ENCODE peak calls at places on chromosome 15, in five cellular contexts. O is Peyer's patch, W is stomach, L is suprapubic skin, Z is sigmoid colon. F is an unnamed sample.

GRCh38 chr15:42507514-42507913 is 12.1 kb downstream of the SNAP23 start:
- DNase-seq in O (no peak), W (no peak), L (no peak), Z (no peak), F (no peak)

GRCh38 chr15:96334705-96335428 is 4.4 kb downstream of the NR2F2 start:
- DNase-seq in O (no peak), W (no peak), L (no peak), Z (no peak), F (peak; percentile 5)

GRCh38 chr15:71199384-71200351 is 84.4 kb downstream of the THSD4 start:
- DNase-seq in O (no peak), W (no peak), L (no peak), Z (no peak), F (no peak)

GRCh38 chr15:79863886-79864285 is 32.9 kb downstream of the MTHFS start:
- DNase-seq in O (no peak), W (no peak), L (no peak), Z (no peak), F (no peak)

GRCh38 chr15:58980351-58980939 is 7.0 kb upstream of the RNF111 start:
- DNase-seq in O (no peak), W (no peak), L (no peak), Z (no peak), F (no peak)

GRCh38 chr15:67176195-67176971 is 78.1 kb downstream of the AAGAB start:
- DNase-seq in O (peak; percentile 81), W (peak; percentile 88), L (no peak), Z (no peak), F (no peak)

GRCh38 chr15:60421544-60421943 is 23.8 kb upstream of the ANXA2 start:
- DNase-seq in O (no peak), W (no peak), L (no peak), Z (no peak), F (no peak)

GRCh38 chr15:95319242-95319641 is 1011.3 kb upstream of the NR2F2 start:
- DNase-seq in O (no peak), W (no peak), L (no peak), Z (no peak), F (no peak)

GRCh38 chr15:80500021-80500420 is 95.8 kb downstream of the ARNT2 start:
- DNase-seq in O (no peak), W (no peak), L (no peak), Z (no peak), F (no peak)

GRCh38 chr15:98873441-98874218 is 134.0 kb downstream of the PGPEP1L start:
- DNase-seq in O (no peak), W (no peak), L (no peak), Z (no peak), F (no peak)

GRCh38 chr15:48609486-48609885 is 36.0 kb downstream of the FBN1 start:
- DNase-seq in O (no peak), W (no peak), L (no peak), Z (no peak), F (no peak)

GRCh38 chr15:31360158-31360561 is 33.5 kb downstream of the KLF13 start:
- DNase-seq in O (no peak), W (no peak), L (no peak), Z (no peak), F (no peak)

GRCh38 chr15:70510433-70510832 is 252.9 kb downstream of the UACA start:
- DNase-seq in O (no peak), W (no peak), L (no peak), Z (no peak), F (no peak)

GRCh38 chr15:76177491-76178040 is 117.8 kb downstream of the TMEM266 start:
- DNase-seq in O (no peak), W (no peak), L (peak; percentile 87), Z (peak; percentile 73), F (no peak)

GRCh38 chr15:72229076-72229946 is 1.7 kb downstream of the PKM start:
- DNase-seq in O (no peak), W (no peak), L (no peak), Z (peak; percentile 65), F (no peak)

GRCh38 chr15:89383635-89384604 is 49.3 kb upstream of the POLG start:
- DNase-seq in O (no peak), W (no peak), L (no peak), Z (peak; percentile 93), F (peak; percentile 25)

GRCh38 chr15:69129026-69129385 is 31.4 kb upstream of the GLCE start:
- DNase-seq in O (no peak), W (no peak), L (no peak), Z (no peak), F (no peak)

GRCh38 chr15:57610130-57610529 is 18.4 kb downstream of the MYZAP start:
- DNase-seq in O (peak; percentile 89), W (peak; percentile 81), L (no peak), Z (peak; percentile 94), F (no peak)

GRCh38 chr15:89514186-89514585 is 17.8 kb upstream of the RHCG start:
- DNase-seq in O (no peak), W (no peak), L (no peak), Z (no peak), F (no peak)

GRCh38 chr15:25242166-25242879 is 196.5 kb downstream of the UBE3A start:
- DNase-seq in O (peak; percentile 23), W (no peak), L (peak; percentile 32), Z (peak; percentile 55), F (no peak)
- H3K9me3 ChIP-seq in O (no peaks in the 10 kb centered on the region), W (peaks cover 97% of the 10 kb centered on the region), L (peaks cover 33% of the 10 kb centered on the region), Z (peaks cover 6% of the 10 kb centered on the region), F (no peaks in the 10 kb centered on the region)

DNA sequence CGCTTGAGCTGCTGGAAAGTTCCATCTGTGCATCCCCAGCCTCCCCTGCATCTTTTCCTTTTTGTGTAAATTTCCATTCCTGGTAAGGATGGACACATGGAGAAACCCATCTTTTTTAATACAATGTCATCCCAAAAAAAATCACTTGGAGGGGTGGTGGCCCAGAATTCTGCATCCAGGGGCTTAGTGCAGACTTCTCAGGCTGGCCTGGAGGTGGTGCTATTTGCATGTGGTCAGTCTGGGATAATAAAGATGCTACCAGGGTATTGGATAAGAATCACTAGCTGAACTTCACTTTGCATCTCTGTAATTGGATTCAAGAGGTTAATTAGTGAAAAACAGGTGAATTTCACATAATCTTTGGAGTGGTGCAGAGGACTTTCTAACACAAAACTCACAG is 1.8 kb upstream of the ZSCAN2 start:
- DNase-seq in O (no peak), W (peak; percentile 37), L (no peak), Z (no peak), F (peak; percentile 17)
- H3K4me1 ChIP-seq in O (peaks cover 20% of the 10 kb centered on the region), W (peaks cover 29% of the 10 kb centered on the region), L (peaks cover 19% of the 10 kb centered on the region), Z (peaks cover 10% of the 10 kb centered on the region), F (peaks cover 23% of the 10 kb centered on the region)

DNA sequence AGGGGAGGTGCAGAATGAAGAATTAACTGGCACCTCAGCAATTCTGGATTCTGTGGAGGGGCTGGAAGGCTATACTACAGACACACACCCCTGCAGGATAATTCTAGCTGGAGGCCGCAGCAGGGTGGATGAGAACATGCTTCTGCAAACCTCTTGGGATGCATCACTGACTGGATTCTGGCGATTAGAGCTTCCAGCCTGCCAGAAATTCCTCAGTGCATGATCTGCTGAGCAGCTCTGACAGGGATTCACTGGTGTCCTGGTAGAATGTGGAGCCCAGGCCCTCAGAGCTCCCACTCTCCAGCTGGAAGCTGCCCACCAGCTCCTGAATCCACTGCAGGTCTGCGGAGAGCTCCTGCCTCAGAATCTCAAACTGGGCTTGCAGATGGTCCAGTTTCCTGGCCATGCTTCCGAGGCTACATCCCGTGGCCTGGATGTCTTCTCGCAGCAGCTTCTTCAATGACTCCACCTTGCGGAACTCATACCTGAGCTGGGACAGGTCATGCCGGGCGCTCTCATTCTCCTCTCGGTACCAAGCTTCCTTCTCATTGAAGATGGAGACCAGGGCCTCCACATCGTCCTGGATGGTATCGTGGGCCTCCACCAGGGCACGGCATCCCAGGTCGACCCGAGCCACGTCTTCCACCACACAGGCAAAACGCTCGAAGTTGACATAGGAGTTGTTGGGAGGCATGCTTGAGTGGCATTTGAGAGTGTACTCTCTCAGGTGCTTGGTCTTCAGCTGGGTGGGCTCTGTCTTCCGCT is 89.0 kb upstream of the HERC1 start:
- DNase-seq in O (no peak), W (no peak), L (no peak), Z (no peak), F (no peak)
- TF ChIP-seq POLR2A in O (no peak), W (no peak), L (no peak), Z (no peak), F (no peak)

GRCh38 chr15:93312891-93313486 is 224.0 kb upstream of the RGMA start:
- DNase-seq in O (no peak), W (no peak), L (no peak), Z (no peak), F (no peak)

GRCh38 chr15:93314245-93314644 is 225.2 kb upstream of the RGMA start:
- DNase-seq in O (no peak), W (no peak), L (no peak), Z (no peak), F (no peak)

GRCh38 chr15:93319121-93319814 is 230.3 kb upstream of the RGMA start:
- DNase-seq in O (no peak), W (no peak), L (no peak), Z (no peak), F (no peak)

GRCh38 chr15:93321881-93322282 is 232.9 kb upstream of the RGMA start:
- DNase-seq in O (no peak), W (peak; percentile 59), L (no peak), Z (no peak), F (no peak)

GRCh38 chr15:93317772-93318171 is 228.8 kb upstream of the RGMA start:
- DNase-seq in O (no peak), W (no peak), L (no peak), Z (no peak), F (no peak)
- H3K9me3 ChIP-seq in O (no peaks in the 10 kb centered on the region), W (no peaks in the 10 kb centered on the region), L (no peaks in the 10 kb centered on the region), Z (no peaks in the 10 kb centered on the region), F (no peaks in the 10 kb centered on the region)

GRCh38 chr15:78047631-78048409 is 29.7 kb downstream of the TBC1D2B start:
- DNase-seq in O (no peak), W (no peak), L (no peak), Z (peak; percentile 80), F (peak; percentile 71)

GRCh38 chr15:78045189-78045588 is 32.3 kb downstream of the TBC1D2B start:
- DNase-seq in O (no peak), W (no peak), L (no peak), Z (no peak), F (no peak)

GRCh38 chr15:78041946-78042345 is 35.6 kb downstream of the TBC1D2B start:
- DNase-seq in O (no peak), W (no peak), L (no peak), Z (no peak), F (no peak)

GRCh38 chr15:78046796-78047341 is 30.6 kb downstream of the TBC1D2B start:
- DNase-seq in O (no peak), W (peak; percentile 36), L (no peak), Z (no peak), F (no peak)

DNA sequence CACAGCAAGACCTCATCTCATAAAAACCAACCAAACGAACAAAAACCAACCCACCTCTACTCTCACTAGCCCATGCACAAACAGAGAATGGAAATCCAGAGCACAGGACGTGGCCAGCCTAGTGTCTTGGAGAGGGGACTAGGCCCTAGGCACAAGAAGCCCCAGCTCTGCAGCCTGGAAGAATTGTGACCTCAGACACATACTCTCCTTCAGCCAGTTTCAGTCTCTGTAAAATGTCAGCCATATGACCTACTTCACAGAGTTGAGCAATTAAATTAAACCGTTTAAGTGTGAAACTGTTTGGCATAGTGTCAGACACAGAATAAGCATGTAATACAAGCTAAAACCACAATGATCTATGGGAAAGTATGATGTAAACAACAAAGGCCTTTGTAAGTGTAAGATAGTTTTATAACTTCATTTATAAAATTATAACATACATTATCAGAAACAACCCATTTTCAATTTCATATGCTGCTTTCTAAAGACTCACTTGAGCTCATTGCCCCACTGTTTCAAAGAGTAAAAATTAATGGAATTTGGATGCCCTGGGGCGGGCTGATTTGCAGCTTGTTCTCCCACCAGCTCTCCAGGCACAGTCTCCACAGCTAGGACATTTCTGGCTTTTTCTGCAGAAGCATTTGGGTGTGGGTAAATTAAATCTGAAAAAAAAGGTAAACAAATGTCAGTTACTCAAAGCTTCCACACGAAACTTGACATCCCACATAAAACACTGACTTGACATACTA is 32.9 kb downstream of the TBC1D2B start:
- DNase-seq in O (no peak), W (no peak), L (no peak), Z (no peak), F (no peak)
- H3K4me1 ChIP-seq in O (peaks cover 29% of the 10 kb centered on the region), W (peaks cover 48% of the 10 kb centered on the region), L (peaks cover 59% of the 10 kb centered on the region), Z (peaks cover 47% of the 10 kb centered on the region), F (peaks cover 73% of the 10 kb centered on the region)

GRCh38 chr15:39511000-39511914 is 69.6 kb upstream of the THBS1 start:
- DNase-seq in O (no peak), W (no peak), L (no peak), Z (peak; percentile 84), F (no peak)
- TF ChIP-seq POLR2A in O (no peak), W (no peak), L (no peak), Z (no peak), F (no peak)